ENCODE peak calls at places on chromosomes 5 and 9, in nine cellular contexts. R is M059J; H is WTC11; O is GM23248; S is hypothalamus; F is stimulated activated naive B cell treated with anti-CD40 and anti-IgM and Interleukin-4, amounts not matched to agents 10 μg/mL and 1 μg/mL and 100 μg/mL, for 72 hours; M is D341Med; P is type B pancreatic cell; X is activated CD4-positive, alpha-beta T cell treated with anti-CD3 and anti-CD28 coated beads, Interleukin-2, amount 50 U/mL, for 1 hour. L is an unnamed sample.

GRCh38 chr5:151198861-151199260 is 25.0 kb downstream of the CCDC69 start:
- DNase-seq in R (no peak), H (no peak), O (no peak), S (no peak), F (no peak), M (no peak), P (no peak), X (no peak), L (no peak)

GRCh38 chr9:107314763-107315162 is 31.7 kb downstream of the RAD23B start:
- DNase-seq in R (no peak), H (no peak), O (no peak), S (no peak), F (no peak), M (no peak), P (no peak), X (no peak), L (no peak)

GRCh38 chr5:54311178-54311811 is 922 bp upstream of the ARL15 start:
- DNase-seq in R (peak; percentile 53), H (no peak), O (peak; percentile 52), S (no peak), F (no peak), M (no peak), P (no peak), X (no peak), L (no peak)

GRCh38 chr9:20295555-20295954 is 326.7 kb downstream of the MLLT3 start:
- DNase-seq in R (no peak), H (no peak), O (no peak), S (no peak), F (no peak), M (no peak), P (no peak), X (no peak), L (no peak)

GRCh38 chr5:17951392-17952169 is 317.3 kb downstream of the TAF11L14 start:
- DNase-seq in R (peak; percentile 9), H (peak; percentile 83), O (no peak), S (no peak), F (no peak), M (no peak), P (no peak), X (no peak), L (no peak)

GRCh38 chr9:115882911-115883310 is 270.7 kb upstream of the PAPPA start:
- DNase-seq in R (peak; percentile 43), H (no peak), O (peak; percentile 54), S (no peak), F (no peak), M (no peak), P (no peak), X (no peak), L (no peak)

GRCh38 chr5:2352101-2352861 is 399.2 kb downstream of the IRX2 start:
- DNase-seq in R (no peak), H (no peak), O (no peak), S (no peak), F (no peak), M (no peak), P (no peak), X (no peak), L (no peak)

GRCh38 chr9:93589688-93590087 is 13.3 kb downstream of the PHF2 start:
- DNase-seq in R (no peak), H (no peak), O (peak; percentile 46), S (no peak), F (no peak), M (peak; percentile 17), P (no peak), X (no peak), L (no peak)

GRCh38 chr5:3351581-3352442 is 243.8 kb upstream of the IRX1 start:
- DNase-seq in R (no peak), H (no peak), O (no peak), S (no peak), F (no peak), M (no peak), P (peak; percentile 36), X (no peak), L (peak; percentile 16)

GRCh38 chr5:59793000-59793399 is 100.5 kb downstream of the PDE4D start:
- DNase-seq in R (peak; percentile 99), H (no peak), O (peak; percentile 95), S (no peak), F (no peak), M (no peak), P (no peak), X (no peak), L (no peak)

GRCh38 chr9:107667700-107668099 is 178.1 kb upstream of the KLF4 start:
- DNase-seq in R (no peak), H (no peak), O (no peak), S (no peak), F (no peak), M (no peak), P (no peak), X (no peak), L (no peak)

GRCh38 chr9:77953590-77953989 is 78.0 kb downstream of the GNAQ start:
- DNase-seq in R (no peak), H (no peak), O (no peak), S (no peak), F (no peak), M (peak; percentile 44), P (no peak), X (no peak), L (no peak)

GRCh38 chr9:27527702-27528277 is 1.8 kb downstream of the MOB3B start:
- DNase-seq in R (no peak), H (no peak), O (no peak), S (no peak), F (no peak), M (no peak), P (no peak), X (no peak), L (no peak)

GRCh38 chr5:99706160-99706559 is 777.4 kb upstream of the CHD1 start:
- DNase-seq in R (no peak), H (no peak), O (no peak), S (no peak), F (no peak), M (no peak), P (no peak), X (no peak), L (no peak)

GRCh38 chr5:50595199-50595598 is 71.2 kb upstream of the PARP8 start:
- DNase-seq in R (peak; percentile 85), H (no peak), O (peak; percentile 88), S (no peak), F (no peak), M (no peak), P (no peak), X (no peak), L (no peak)

GRCh38 chr5:37668524-37669047 is 171.3 kb downstream of the GDNF start:
- DNase-seq in R (peak; percentile 100), H (no peak), O (peak; percentile 98), S (peak; percentile 4), F (no peak), M (peak; percentile 18), P (no peak), X (no peak), L (peak; percentile 52)

GRCh38 chr9:134486127-134486995 is 155.2 kb upstream of the COL5A1 start:
- DNase-seq in R (no peak), H (peak; percentile 7), O (no peak), S (no peak), F (no peak), M (no peak), P (no peak), X (no peak), L (no peak)

GRCh38 chr9:106405871-106406435 is 457.0 kb upstream of the ZNF462 start:
- DNase-seq in R (no peak), H (no peak), O (no peak), S (no peak), F (no peak), M (no peak), P (no peak), X (no peak), L (no peak)

GRCh38 chr5:115702025-115702424 is 76.2 kb upstream of the TMED7 start:
- DNase-seq in R (no peak), H (no peak), O (no peak), S (no peak), F (no peak), M (peak; percentile 20), P (no peak), X (no peak), L (no peak)

GRCh38 chr5:45171563-45171962 is 362.8 kb downstream of the MRPS30 start:
- DNase-seq in R (no peak), H (no peak), O (no peak), S (no peak), F (no peak), M (no peak), P (no peak), X (no peak), L (no peak)